ENCODE peak calls at places on chromosomes 2 and 18, in seven cellular contexts. E, K, V, A, P, U and L are unnamed samples.
A peak's percentile ranks its signal among the peaks of the same experiment; 100 is the strongest.

GRCh38 chr2:113700186-113700841 is 56.1 kb downstream of the SLC35F5 start:
- DNase-seq in E (no peak), K (no peak), V (peak; percentile 86), A (peak; percentile 79), P (peak; percentile 90), U (no peak), L (no peak)

GRCh38 chr2:8333177-8333831 is 348.6 kb upstream of the ID2 start:
- DNase-seq in E (no peak), K (no peak), V (no peak), A (no peak), P (no peak), U (no peak), L (no peak)

GRCh38 chr18:72375628-72376027 is 168.5 kb downstream of the CBLN2 start:
- DNase-seq in E (no peak), K (no peak), V (no peak), A (no peak), P (no peak), U (peak; percentile 7), L (no peak)

GRCh38 chr18:10215444-10215843 is 239.0 kb upstream of the APCDD1 start:
- DNase-seq in E (no peak), K (no peak), V (no peak), A (no peak), P (no peak), U (no peak), L (no peak)

GRCh38 chr2:75035444-75036353 is 77.3 kb downstream of the POLE4 start:
- DNase-seq in E (no peak), K (no peak), V (no peak), A (no peak), P (no peak), U (no peak), L (no peak)

GRCh38 chr2:20099780-20100179 is 48.4 kb upstream of the LAPTM4A start:
- DNase-seq in E (no peak), K (no peak), V (no peak), A (peak; percentile 29), P (no peak), U (no peak), L (no peak)

GRCh38 chr2:62999905-63000304 is 50.7 kb upstream of the OTX1 start:
- DNase-seq in E (no peak), K (no peak), V (no peak), A (no peak), P (no peak), U (no peak), L (no peak)

GRCh38 chr2:20128506-20129319 is 77.3 kb upstream of the LAPTM4A start:
- DNase-seq in E (no peak), K (no peak), V (no peak), A (no peak), P (no peak), U (no peak), L (no peak)

GRCh38 chr2:88709117-88709739 is 17.8 kb downstream of the RPIA start:
- DNase-seq in E (no peak), K (no peak), V (no peak), A (no peak), P (no peak), U (no peak), L (no peak)

GRCh38 chr2:1564506-1564905 is 151.2 kb downstream of the TPO start:
- DNase-seq in E (no peak), K (no peak), V (peak; percentile 76), A (no peak), P (no peak), U (no peak), L (peak; percentile 12)

GRCh38 chr2:3971313-3972192 is 268.2 kb downstream of the DCDC2C start:
- DNase-seq in E (no peak), K (no peak), V (no peak), A (no peak), P (no peak), U (no peak), L (no peak)

GRCh38 chr2:3966470-3966869 is 263.1 kb downstream of the DCDC2C start:
- DNase-seq in E (no peak), K (no peak), V (no peak), A (no peak), P (no peak), U (no peak), L (no peak)

GRCh38 chr2:3970791-3971190 is 267.4 kb downstream of the DCDC2C start:
- DNase-seq in E (no peak), K (no peak), V (no peak), A (no peak), P (no peak), U (no peak), L (no peak)

GRCh38 chr2:3965211-3965610 is 261.8 kb downstream of the DCDC2C start:
- DNase-seq in E (no peak), K (no peak), V (no peak), A (no peak), P (no peak), U (no peak), L (no peak)

DNA sequence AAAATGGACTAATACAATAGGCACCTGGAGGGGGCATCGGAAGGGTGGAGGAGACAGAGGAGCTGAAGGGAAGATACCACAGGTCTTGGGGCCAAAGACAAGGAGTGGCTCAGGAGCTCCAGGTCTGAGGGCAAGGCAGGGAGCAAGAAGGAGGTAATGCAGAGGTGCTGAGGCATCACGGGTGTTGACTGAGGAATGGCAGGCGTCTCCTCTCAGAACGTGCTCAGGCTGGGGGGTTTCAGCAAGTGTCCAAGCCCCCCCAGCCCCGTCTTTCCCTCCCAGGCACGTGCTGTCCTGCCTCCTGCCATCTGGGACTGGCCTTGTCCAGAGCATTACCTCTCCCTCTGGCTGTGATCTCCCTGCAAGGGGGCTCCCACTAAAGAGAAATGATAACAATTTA is 265.4 kb downstream of the DCDC2C start:
- DNase-seq in E (no peak), K (no peak), V (no peak), A (no peak), P (no peak), U (no peak), L (no peak)
- TF ChIP-seq CTCF in E (no peak), K (no peak), V (no peak), A (no peak), P (no peak), U (no peak), L (no peak)

GRCh38 chr2:236319036-236319435 is 54.8 kb upstream of the ASB18 start:
- DNase-seq in E (no peak), K (no peak), V (no peak), A (no peak), P (no peak), U (no peak), L (no peak)
- TF ChIP-seq CTCF in E (no peak), K (no peak), V (no peak), A (no peak), P (no peak), U (peak; percentile 18), L (no peak)

GRCh38 chr2:85235281-85235680 is 92.5 kb downstream of the TGOLN2 start:
- DNase-seq in E (no peak), K (no peak), V (peak; percentile 24), A (no peak), P (no peak), U (no peak), L (no peak)

GRCh38 chr2:85234879-85235278 is 92.9 kb downstream of the TGOLN2 start:
- DNase-seq in E (no peak), K (no peak), V (no peak), A (peak; percentile 73), P (no peak), U (no peak), L (no peak)

GRCh38 chr2:85230637-85231036 is 97.2 kb downstream of the TGOLN2 start:
- DNase-seq in E (no peak), K (no peak), V (no peak), A (no peak), P (no peak), U (no peak), L (no peak)

GRCh38 chr2:85231952-85232351 is 95.8 kb downstream of the TGOLN2 start:
- DNase-seq in E (no peak), K (no peak), V (no peak), A (peak; percentile 84), P (no peak), U (no peak), L (no peak)

GRCh38 chr2:85231242-85231805 is 96.5 kb downstream of the TGOLN2 start:
- DNase-seq in E (no peak), K (no peak), V (no peak), A (peak; percentile 79), P (no peak), U (no peak), L (no peak)
- TF ChIP-seq CTCF in E (no peak), K (no peak), V (no peak), A (peak; percentile 40), P (no peak), U (no peak), L (no peak)

DNA sequence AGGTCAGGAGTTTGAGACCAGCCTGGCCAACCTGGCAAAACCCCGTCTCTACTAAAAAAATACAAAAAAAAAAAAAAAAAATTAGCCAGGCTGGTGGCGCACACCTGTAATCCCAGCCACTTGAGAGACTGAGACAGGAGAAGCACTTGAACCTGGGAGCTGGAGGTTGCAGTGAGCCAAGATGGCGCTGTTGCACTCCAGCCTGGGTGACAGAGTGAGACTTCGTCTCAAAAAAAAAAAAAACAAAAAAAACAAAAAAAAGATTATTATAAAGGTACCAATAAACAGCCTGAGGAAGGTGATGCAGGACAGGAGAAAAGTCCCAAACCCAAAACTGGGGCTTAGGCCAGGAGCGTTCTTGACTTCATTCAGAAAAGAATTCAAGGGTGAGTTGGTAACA is 1596.4 kb upstream of the CELF4 start:
- DNase-seq in E (no peak), K (no peak), V (no peak), A (peak; percentile 37), P (no peak), U (no peak), L (no peak)
- TF ChIP-seq CTCF in E (no peak), K (no peak), V (no peak), A (peak; percentile 52), P (no peak), U (peak; percentile 9), L (no peak)

GRCh38 chr18:74331404-74331803 is 15.8 kb downstream of the C18orf63 start:
- DNase-seq in E (no peak), K (no peak), V (no peak), A (peak; percentile 38), P (peak; percentile 18), U (no peak), L (no peak)
- TF ChIP-seq CTCF in E (no peak), K (peak; percentile 12), V (no peak), A (peak; percentile 44), P (peak; percentile 25), U (peak; percentile 77), L (no peak)

GRCh38 chr2:6557737-6558136 is 308.0 kb downstream of the CMPK2 start:
- DNase-seq in E (no peak), K (no peak), V (no peak), A (no peak), P (no peak), U (no peak), L (no peak)
- TF ChIP-seq CTCF in E (no peak), K (no peak), V (no peak), A (no peak), P (no peak), U (no peak), L (no peak)

DNA sequence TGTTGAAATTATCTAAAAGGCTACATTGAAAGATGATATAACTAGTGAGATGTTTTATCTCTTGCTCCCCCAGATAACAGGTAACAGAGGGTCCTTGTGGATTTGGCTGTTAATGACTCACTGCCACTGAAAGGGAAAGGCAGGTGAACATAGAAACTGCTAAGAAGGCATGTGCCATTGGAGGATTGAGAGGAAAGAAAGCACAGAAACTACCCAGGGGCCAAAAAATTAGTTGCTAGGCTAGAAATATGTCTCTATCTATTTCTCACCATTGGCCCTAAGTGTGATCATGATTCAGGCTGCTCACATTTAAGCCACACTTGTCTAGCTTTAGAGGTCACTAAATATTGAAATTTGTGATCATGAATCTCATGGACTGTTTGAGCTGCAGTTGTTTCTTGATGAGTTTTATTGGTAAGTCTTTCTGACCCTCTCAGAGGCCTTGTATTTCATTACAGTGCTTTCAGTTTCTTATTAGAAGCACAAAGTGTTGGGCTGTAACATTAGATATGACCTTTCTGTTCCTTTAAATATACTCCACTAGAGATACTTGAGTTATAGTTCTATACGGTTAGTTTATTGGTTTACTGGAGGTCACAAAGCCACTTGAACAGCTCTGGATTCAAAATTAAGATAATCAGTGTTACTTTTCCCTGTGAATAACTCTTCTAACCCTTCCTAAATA is 26.2 kb downstream of the NAB1 start:
- DNase-seq in E (no peak), K (no peak), V (no peak), A (no peak), P (peak; percentile 74), U (no peak), L (no peak)
- TF ChIP-seq CTCF in E (no peak), K (no peak), V (no peak), A (no peak), P (no peak), U (no peak), L (no peak)